ENCODE peak calls at places on chromosomes 7 and 10, in eight cellular contexts. O is HFFc6; Y is stimulated activated naive B cell treated with anti-CD40 and anti-IgM and Interleukin-4, amounts not matched to agents 10 μg/mL and 1 μg/mL and 100 μg/mL, for 72 hours; V is activated CD4-positive, alpha-beta T cell treated with anti-CD3 and anti-CD28 coated beads, Interleukin-2, amount 50 U/mL, for 1 hour; P is NCI-H345; R is amniotic stem cell; W is NCI-H460; X is uterus. Z is an unnamed sample.
A peak's percentile ranks its signal among the peaks of the same experiment; 100 is the strongest.

GRCh38 chr7:139855498-139856270 is 26.6 kb downstream of the TBXAS1 start:
- DNase-seq in O (no peak), Y (peak; percentile 46), V (no peak), P (no peak), R (no peak), W (no peak), X (no peak), Z (peak; percentile 13)

GRCh38 chr7:33155811-33156210 is 26.4 kb downstream of the BBS9 start:
- DNase-seq in O (peak; percentile 8), Y (no peak), V (no peak), P (no peak), R (no peak), W (no peak), X (no peak), Z (no peak)

GRCh38 chr10:117005454-117006055 is 568 bp upstream of the SHTN1 start:
- DNase-seq in O (no peak), Y (no peak), V (no peak), P (peak; percentile 34), R (no peak), W (peak; percentile 27), X (no peak), Z (no peak)

GRCh38 chr7:42278360-42278759 is 41.4 kb upstream of the GLI3 start:
- DNase-seq in O (no peak), Y (no peak), V (no peak), P (no peak), R (no peak), W (no peak), X (no peak), Z (no peak)

GRCh38 chr7:26201261-26202018 is at the start of gene CBX3:
- DNase-seq in O (peak; percentile 46), Y (peak; percentile 92), V (peak; percentile 82), P (peak; percentile 93), R (peak; percentile 94), W (peak; percentile 88), X (peak; percentile 90), Z (peak; percentile 83)

GRCh38 chr10:1419796-1420429 is 317.4 kb downstream of the ADARB2 start:
- DNase-seq in O (no peak), Y (no peak), V (no peak), P (no peak), R (no peak), W (no peak), X (no peak), Z (no peak)

GRCh38 chr10:14074062-14074884 is 256.5 kb downstream of the FRMD4A start:
- DNase-seq in O (peak; percentile 100), Y (no peak), V (no peak), P (peak; percentile 93), R (peak; percentile 99), W (peak; percentile 58), X (peak; percentile 78), Z (no peak)

GRCh38 chr10:9305018-9305655 is 1250.6 kb downstream of the GATA3 start:
- DNase-seq in O (peak; percentile 10), Y (no peak), V (no peak), P (no peak), R (no peak), W (peak; percentile 22), X (no peak), Z (no peak)

GRCh38 chr10:6647811-6648526 is 67.9 kb upstream of the PRKCQ start:
- DNase-seq in O (no peak), Y (peak; percentile 15), V (peak; percentile 63), P (no peak), R (no peak), W (peak; percentile 16), X (no peak), Z (peak; percentile 58)

GRCh38 chr10:114729103-114729659 is 71.1 kb upstream of the ABLIM1 start:
- DNase-seq in O (no peak), Y (no peak), V (no peak), P (no peak), R (no peak), W (no peak), X (no peak), Z (no peak)

GRCh38 chr10:99427566-99428150 is 2.8 kb downstream of the GOT1 start:
- DNase-seq in O (no peak), Y (no peak), V (no peak), P (no peak), R (no peak), W (no peak), X (no peak), Z (no peak)

GRCh38 chr10:60040003-60040662 is 133.8 kb upstream of the CCDC6 start:
- DNase-seq in O (no peak), Y (no peak), V (no peak), P (no peak), R (no peak), W (no peak), X (no peak), Z (no peak)

GRCh38 chr10:97197030-97197500 is 11.3 kb upstream of the SLIT1 start:
- DNase-seq in O (no peak), Y (no peak), V (no peak), P (no peak), R (no peak), W (no peak), X (no peak), Z (no peak)

GRCh38 chr10:63213489-63213888 is 80.4 kb downstream of the NRBF2 start:
- DNase-seq in O (no peak), Y (no peak), V (no peak), P (no peak), R (no peak), W (no peak), X (no peak), Z (no peak)

GRCh38 chr10:71205468-71205867 is 6.9 kb upstream of the UNC5B start:
- DNase-seq in O (no peak), Y (no peak), V (no peak), P (no peak), R (no peak), W (no peak), X (no peak), Z (no peak)

GRCh38 chr7:113086431-113086888 is at the start of gene GPR85:
- DNase-seq in O (peak; percentile 62), Y (peak; percentile 7), V (peak; percentile 6), P (peak; percentile 71), R (peak; percentile 44), W (no peak), X (peak; percentile 35), Z (peak; percentile 24)

GRCh38 chr7:53800746-53801145 is 741.4 kb upstream of the VSTM2A start:
- DNase-seq in O (no peak), Y (no peak), V (no peak), P (no peak), R (no peak), W (no peak), X (no peak), Z (no peak)

GRCh38 chr10:63365976-63366765 is 99.6 kb downstream of the JMJD1C start:
- DNase-seq in O (no peak), Y (no peak), V (no peak), P (no peak), R (no peak), W (no peak), X (no peak), Z (no peak)

GRCh38 chr7:124261710-124262109 is 228.8 kb upstream of the TMEM229A start:
- DNase-seq in O (no peak), Y (no peak), V (no peak), P (no peak), R (no peak), W (no peak), X (no peak), Z (no peak)

GRCh38 chr7:17912536-17913235 is 27.6 kb downstream of the SNX13 start:
- DNase-seq in O (no peak), Y (no peak), V (no peak), P (no peak), R (no peak), W (no peak), X (no peak), Z (no peak)

GRCh38 chr7:64037095-64037494 is 8.1 kb upstream of the ZNF727 start:
- DNase-seq in O (no peak), Y (no peak), V (no peak), P (no peak), R (no peak), W (no peak), X (no peak), Z (no peak)

GRCh38 chr10:100670828-100671479 is 74.4 kb upstream of the PAX2 start:
- DNase-seq in O (no peak), Y (peak; percentile 28), V (peak; percentile 58), P (no peak), R (no peak), W (no peak), X (no peak), Z (peak; percentile 37)

GRCh38 chr7:139875821-139876241 is 46.8 kb downstream of the TBXAS1 start:
- DNase-seq in O (no peak), Y (no peak), V (no peak), P (no peak), R (no peak), W (no peak), X (no peak), Z (no peak)

GRCh38 chr7:125605241-125605640 is 675.6 kb upstream of the POT1 start:
- DNase-seq in O (no peak), Y (no peak), V (no peak), P (no peak), R (no peak), W (no peak), X (no peak), Z (no peak)

GRCh38 chr10:8138471-8138870 is 84.0 kb downstream of the GATA3 start:
- DNase-seq in O (peak; percentile 10), Y (no peak), V (no peak), P (no peak), R (no peak), W (no peak), X (no peak), Z (no peak)

GRCh38 chr7:133919810-133920209 is 207.3 kb upstream of the LRGUK start:
- DNase-seq in O (no peak), Y (no peak), V (no peak), P (no peak), R (no peak), W (no peak), X (no peak), Z (no peak)

GRCh38 chr10:49661291-49661856 is 18.1 kb upstream of the C10orf53 start:
- DNase-seq in O (no peak), Y (no peak), V (no peak), P (peak; percentile 52), R (no peak), W (no peak), X (no peak), Z (no peak)

GRCh38 chr10:88582411-88582805 is 710 bp downstream of the RNLS start:
- DNase-seq in O (no peak), Y (no peak), V (no peak), P (no peak), R (no peak), W (no peak), X (no peak), Z (no peak)

GRCh38 chr7:92260248-92260781 is 14.5 kb downstream of the ANKIB1 start:
- DNase-seq in O (no peak), Y (no peak), V (no peak), P (no peak), R (no peak), W (no peak), X (no peak), Z (no peak)

GRCh38 chr7:152602962-152603361 is 73.0 kb downstream of the XRCC2 start:
- DNase-seq in O (no peak), Y (no peak), V (no peak), P (no peak), R (no peak), W (no peak), X (no peak), Z (no peak)

GRCh38 chr10:87585565-87586514 is 73.8 kb upstream of the PAPSS2 start:
- DNase-seq in O (no peak), Y (no peak), V (no peak), P (peak; percentile 4), R (no peak), W (peak; percentile 8), X (no peak), Z (no peak)

GRCh38 chr7:43077732-43078391 is 34.6 kb upstream of the HECW1 start:
- DNase-seq in O (peak; percentile 26), Y (no peak), V (no peak), P (no peak), R (no peak), W (peak; percentile 11), X (no peak), Z (no peak)

GRCh38 chr10:128263891-128264688 is 137.9 kb upstream of the MKI67 start:
- DNase-seq in O (peak; percentile 43), Y (peak; percentile 23), V (peak; percentile 36), P (peak; percentile 65), R (no peak), W (peak; percentile 46), X (peak; percentile 34), Z (peak; percentile 31)

GRCh38 chr10:43128958-43129706 is 9.1 kb upstream of the CSGALNACT2 start:
- DNase-seq in O (peak; percentile 94), Y (no peak), V (no peak), P (no peak), R (peak; percentile 73), W (no peak), X (no peak), Z (no peak)

Z was measured in T-cell.